ENCODE peak calls at places on chromosomes 7 and 10, in five cellular contexts. M is heart left ventricle, Y is transverse colon, X is upper lobe of left lung, Q is GM12878. P is an unnamed sample. For H3K27me3, the result is how much of the 10 kb centered on the place peaks cover.

GRCh38 chr10:15433850-15434537 is 62.9 kb upstream of the FAM171A1 start:
- DNase-seq in X (no peak), M (peak), Y (no peak), Q (no peak), P (no peak)

GRCh38 chr10:29798876-29799690 is 164.3 kb upstream of the SVIL start:
- DNase-seq in Q (no peak), X (peak), M (peak), Y (no peak), P (no peak)

GRCh38 chr10:46287846-46288480 is 1.2 kb downstream of the ANTXRL start:
- DNase-seq in M (no peak), Q (no peak), Y (no peak), X (no peak), P (peak)

GRCh38 chr7:71019703-71020102 is 112.2 kb upstream of the GALNT17 start:
- DNase-seq in Y (no peak), M (peak), X (peak), Q (no peak), P (no peak)

GRCh38 chr10:7015457-7015856 is 395.4 kb downstream of the SFMBT2 start:
- DNase-seq in Y (no peak), M (no peak), Q (no peak), X (no peak), P (no peak)

GRCh38 chr10:17206210-17206709 is 4.8 kb upstream of the TRDMT1 start:
- DNase-seq in Q (no peak), X (no peak), Y (no peak), M (no peak), P (no peak)

GRCh38 chr10:126969310-126969709 is 64.1 kb downstream of the DOCK1 start:
- DNase-seq in Y (peak), M (no peak), X (no peak), Q (no peak), P (no peak)

GRCh38 chr10:124742418-124743187 is 1.6 kb downstream of the FAM53B start:
- DNase-seq in X (peak), M (no peak), Q (no peak), Y (no peak), P (no peak)

GRCh38 chr7:77791336-77791735 is 6.9 kb downstream of the TMEM60 start:
- DNase-seq in X (no peak), M (no peak), Y (no peak), Q (no peak), P (no peak)

GRCh38 chr7:41323811-41324210 is 379.1 kb downstream of the INHBA start:
- DNase-seq in X (no peak), Q (no peak), M (no peak), Y (no peak), P (no peak)

GRCh38 chr7:98276241-98276761 is 5.2 kb upstream of the BRI3 start:
- DNase-seq in Y (no peak), M (no peak), Q (no peak), X (no peak), P (no peak)

GRCh38 chr7:5598261-5598761 is 174.7 kb upstream of the TNRC18 start:
- DNase-seq in M (no peak), Y (no peak), Q (no peak), X (peak), P (no peak)

GRCh38 chr10:79244841-79245504 is 102.3 kb upstream of the PPIF start:
- DNase-seq in Y (peak), X (no peak), Q (peak), M (no peak), P (no peak)

GRCh38 chr7:158811461-158811860 is 17.8 kb downstream of the ESYT2 start:
- DNase-seq in X (no peak), Y (no peak), M (no peak), Q (no peak), P (no peak)

GRCh38 chr10:86967481-86967941 is 771 bp upstream of the ADIRF start:
- DNase-seq in M (no peak), X (no peak), Y (no peak), Q (no peak), P (peak)

GRCh38 chr7:151793991-151794507 is 82.9 kb downstream of the PRKAG2 start:
- DNase-seq in M (no peak), Y (no peak), X (no peak), Q (no peak), P (no peak)

GRCh38 chr7:2510909-2511768 is 8.4 kb upstream of the LFNG start:
- DNase-seq in X (peak), Q (no peak), Y (peak), M (no peak), P (peak)

GRCh38 chr7:81623251-81623855 is 146.5 kb downstream of the HGF start:
- DNase-seq in Q (no peak), Y (no peak), X (no peak), M (no peak), P (no peak)

GRCh38 chr10:112883853-112884502 is 66.1 kb upstream of the TCF7L2 start:
- DNase-seq in Y (no peak), X (no peak), M (no peak), Q (no peak), P (no peak)

GRCh38 chr7:17436126-17436525 is 137.7 kb downstream of the AHR start:
- DNase-seq in M (no peak), Q (no peak), Y (no peak), X (no peak), P (no peak)

GRCh38 chr10:97433430-97434001 is 7.5 kb downstream of the PGAM1 start:
- DNase-seq in Y (no peak), Q (no peak), M (no peak), X (no peak), P (no peak)

GRCh38 chr10:97435211-97435610 is 9.2 kb downstream of the PGAM1 start:
- DNase-seq in Y (no peak), Q (no peak), X (no peak), M (no peak), P (no peak)

GRCh38 chr10:97434055-97434454 is 8.1 kb downstream of the PGAM1 start:
- DNase-seq in Y (no peak), X (no peak), Q (no peak), M (no peak), P (no peak)

GRCh38 chr10:97428572-97428981 is 2.6 kb downstream of the PGAM1 start:
- DNase-seq in Y (no peak), M (no peak), X (no peak), Q (no peak), P (no peak)

DNA sequence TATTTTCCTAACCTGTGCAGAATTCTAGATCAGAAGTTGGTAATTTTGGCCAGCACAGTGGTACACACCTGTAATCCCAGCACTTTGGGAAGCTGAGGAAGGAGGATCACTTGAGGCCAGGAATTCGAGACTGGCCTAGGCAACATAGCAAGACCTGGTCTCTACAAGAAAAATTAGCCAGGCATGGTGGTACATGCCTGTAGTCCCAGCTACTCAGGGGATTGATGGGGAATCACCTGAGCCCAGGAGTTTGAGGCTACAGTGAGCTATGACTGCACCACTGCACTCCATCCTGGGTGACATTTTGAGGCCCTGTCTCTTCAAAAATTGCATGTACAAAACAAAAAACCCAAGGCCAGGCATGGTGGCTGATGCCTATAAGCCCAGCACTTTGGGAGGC is 8.6 kb downstream of the PGAM1 start:
- DNase-seq in X (no peak), M (no peak), Q (no peak), Y (no peak), P (no peak)
- TF ChIP-seq POLR2A in X (no peak), M (no peak), Q (no peak), Y (no peak), P (no peak)

GRCh38 chr10:94038024-94038423 is 44.3 kb downstream of the PLCE1 start:
- DNase-seq in M (no peak), X (no peak), Q (no peak), Y (no peak), P (no peak)

GRCh38 chr10:94036664-94037033 is 42.9 kb downstream of the PLCE1 start:
- DNase-seq in Y (no peak), X (no peak), M (no peak), Q (no peak), P (no peak)

GRCh38 chr10:94035982-94036663 is 42.4 kb downstream of the PLCE1 start:
- DNase-seq in Q (no peak), X (no peak), Y (no peak), M (no peak), P (no peak)
- H3K27me3 ChIP-seq in Q (under half), X (under half), Y (under half), M (under half), P (under half)

GRCh38 chr7:7944619-7945282 is 23.8 kb upstream of the GLCCI1 start:
- DNase-seq in Y (peak), M (no peak), Q (peak), X (no peak), P (peak)
- TF ChIP-seq POLR2A in Y (no peak), M (no peak), Q (peak), X (no peak), P (no peak)

DNA sequence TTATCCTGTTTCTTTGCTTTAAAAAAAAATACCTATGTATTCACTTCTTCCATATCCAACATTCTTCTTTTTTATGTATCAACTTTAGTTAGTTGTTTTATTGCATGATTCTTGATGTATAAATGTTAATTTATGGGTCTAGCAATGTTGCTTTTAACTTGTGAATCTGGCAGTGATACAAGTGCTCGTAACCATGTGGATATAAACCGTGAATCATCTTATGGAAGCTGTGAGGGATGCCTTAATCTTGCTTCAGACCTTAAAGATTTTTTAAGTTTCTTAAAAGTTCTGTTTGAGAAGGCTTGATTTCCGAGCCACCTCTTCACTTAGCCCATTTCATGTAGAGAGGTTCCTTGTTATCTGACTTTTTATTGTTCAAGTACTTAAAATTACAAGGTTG is 25.9 kb downstream of the HELLS start:
- DNase-seq in Q (no peak), X (no peak), Y (no peak), M (no peak), P (no peak)
- H3K27me3 ChIP-seq in Q (under half), X (under half), Y (under half), M (under half), P (under half)

GRCh38 chr10:94545277-94546057 is at the start of gene HELLS:
- DNase-seq in Q (peak), Y (peak), X (peak), M (peak), P (peak)
- TF ChIP-seq POLR2A in Q (peak), Y (no peak), X (no peak), M (no peak), P (no peak)

GRCh38 chr10:49609283-49610014 is 661 bp upstream of the SLC18A3 start:
- DNase-seq in Q (no peak), Y (no peak), X (no peak), M (no peak), P (peak)

GRCh38 chr10:49606981-49607535 is 3.1 kb upstream of the SLC18A3 start:
- DNase-seq in M (peak), X (peak), Q (no peak), Y (peak), P (peak)

GRCh38 chr10:49608166-49608758 is 1.8 kb upstream of the SLC18A3 start:
- DNase-seq in X (no peak), Y (no peak), Q (no peak), M (no peak), P (peak)

GRCh38 chr10:49610015-49610734 is at the start of gene SLC18A3:
- DNase-seq in Q (no peak), X (no peak), M (no peak), Y (no peak), P (no peak)

DNA sequence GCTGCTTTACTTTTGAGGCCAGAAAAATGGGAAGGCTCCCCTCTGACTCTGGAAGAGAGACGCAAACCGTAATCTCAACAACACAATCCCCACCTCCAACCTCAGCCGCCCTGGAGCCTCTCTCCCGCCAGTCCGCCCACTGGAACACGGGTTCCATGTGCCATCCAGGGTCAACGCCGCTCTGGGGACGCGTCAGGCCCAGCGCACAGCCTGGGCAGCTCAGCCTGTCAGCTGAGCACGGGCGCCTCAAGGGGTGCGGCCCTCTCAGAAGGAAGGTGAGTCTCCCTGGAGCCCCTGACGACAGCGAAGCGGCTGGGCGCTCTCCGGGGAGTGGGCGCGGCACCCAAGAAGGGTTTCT is 1.2 kb upstream of the SLC18A3 start:
- DNase-seq in Y (no peak), M (no peak), Q (no peak), X (no peak), P (peak)
- H3K27me3 ChIP-seq in Y (half or more), M (half or more), Q (under half), X (half or more), P (under half)